ENCODE peak calls at places on chromosome 10, in four cellular contexts. A, Q, D and V are unnamed samples.

GRCh38 chr10:43653746-43654145 is 5.1 kb upstream of the ZNF32 start:
- DNase-seq in D (no peak), Q (no peak), A (no peak), V (no peak)

GRCh38 chr10:59290448-59290847 is 71.9 kb downstream of the FAM13C start:
- DNase-seq in Q (no peak), A (no peak), D (no peak), V (no peak)

GRCh38 chr10:72419241-72419640 is 64.5 kb upstream of the DNAJB12 start:
- DNase-seq in Q (no peak), D (no peak), A (no peak), V (no peak)

GRCh38 chr10:15293862-15294835 is 76.9 kb downstream of the FAM171A1 start:
- DNase-seq in A (no peak), Q (no peak), D (peak; percentile 34), V (no peak)

GRCh38 chr10:130463876-130464360 is 327.7 kb downstream of the GLRX3 start:
- DNase-seq in D (no peak), A (no peak), Q (no peak), V (no peak)

GRCh38 chr10:122056431-122057094 is 67.6 kb downstream of the TACC2 start:
- DNase-seq in D (no peak), A (no peak), Q (no peak), V (no peak)

GRCh38 chr10:44935201-44935960 is 24.2 kb upstream of the RASSF4 start:
- DNase-seq in Q (peak; percentile 70), D (no peak), A (no peak), V (no peak)

GRCh38 chr10:58952162-58952561 is 224.3 kb upstream of the PHYHIPL start:
- DNase-seq in D (no peak), Q (peak; percentile 22), A (no peak), V (no peak)

GRCh38 chr10:53808677-53809076 is 992.4 kb downstream of the PCDH15 start:
- DNase-seq in A (no peak), D (peak; percentile 50), Q (no peak), V (no peak)

GRCh38 chr10:113880236-113880635 is 25.8 kb downstream of the NHLRC2 start:
- DNase-seq in D (no peak), A (no peak), Q (no peak), V (no peak)

GRCh38 chr10:73979428-73980407 is 18.2 kb upstream of the VCL start:
- DNase-seq in D (no peak), Q (no peak), A (no peak), V (no peak)

GRCh38 chr10:33120700-33121099 is 162.7 kb upstream of the ITGB1 start:
- DNase-seq in D (no peak), Q (no peak), A (no peak), V (no peak)

GRCh38 chr10:34895977-34896376 is 80.9 kb upstream of the PARD3 start:
- DNase-seq in A (no peak), D (no peak), Q (no peak), V (no peak)

GRCh38 chr10:100173035-100173434 is 12.8 kb downstream of the ERLIN1 start:
- DNase-seq in A (no peak), D (no peak), Q (no peak), V (no peak)

GRCh38 chr10:120982507-120982906 is 131.3 kb downstream of the WDR11 start:
- DNase-seq in Q (no peak), A (no peak), D (peak; percentile 59), V (no peak)

GRCh38 chr10:126904807-126905686 is at the start of gene DOCK1:
- DNase-seq in D (peak; percentile 90), A (no peak), Q (peak; percentile 75), V (no peak)

GRCh38 chr10:7243873-7244272 is 167.0 kb downstream of the SFMBT2 start:
- DNase-seq in A (no peak), Q (no peak), D (no peak), V (peak; percentile 22)